ENCODE peak calls at places on chromosomes 12 and 14, in ten cellular contexts. R, P, W, D, O, H, L, I, J and Z are unnamed samples.

GRCh38 chr14:37223947-37224474 is 26.3 kb downstream of the MIPOL1 start:
- DNase-seq in R (no peak), P (peak; percentile 74), W (no peak), D (no peak), O (no peak), H (no peak), L (no peak), I (no peak), J (no peak), Z (no peak)

GRCh38 chr12:45898094-45898493 is 92.3 kb downstream of the SCAF11 start:
- DNase-seq in R (no peak), P (no peak), W (no peak), D (no peak), O (no peak), H (no peak), L (no peak), I (no peak), J (no peak), Z (no peak)

GRCh38 chr12:27331299-27331926 is 1.2 kb upstream of the BMAL2 start:
- DNase-seq in R (no peak), P (peak; percentile 99), W (no peak), D (peak; percentile 92), O (no peak), H (peak; percentile 96), L (peak; percentile 97), I (no peak), J (peak; percentile 98), Z (peak; percentile 96)

GRCh38 chr14:56159066-56159465 is 40.9 kb downstream of the PELI2 start:
- DNase-seq in R (no peak), P (peak; percentile 7), W (no peak), D (no peak), O (no peak), H (no peak), L (no peak), I (no peak), J (no peak), Z (no peak)

GRCh38 chr12:94622475-94622874 is 27.9 kb downstream of the TMCC3 start:
- DNase-seq in R (no peak), P (peak; percentile 80), W (no peak), D (peak; percentile 66), O (no peak), H (peak; percentile 61), L (peak; percentile 58), I (no peak), J (no peak), Z (peak; percentile 47)

GRCh38 chr12:750356-751191 is 1.8 kb upstream of the WNK1 start:
- DNase-seq in R (no peak), P (no peak), W (no peak), D (no peak), O (peak; percentile 35), H (no peak), L (no peak), I (no peak), J (no peak), Z (no peak)

GRCh38 chr14:24132061-24132685 is 1.7 kb downstream of the FITM1 start:
- DNase-seq in R (no peak), P (peak; percentile 75), W (no peak), D (no peak), O (no peak), H (no peak), L (no peak), I (no peak), J (no peak), Z (no peak)

GRCh38 chr14:87748558-87748957 is 244.4 kb downstream of the GALC start:
- DNase-seq in R (no peak), P (no peak), W (no peak), D (no peak), O (no peak), H (no peak), L (no peak), I (no peak), J (no peak), Z (no peak)

DNA sequence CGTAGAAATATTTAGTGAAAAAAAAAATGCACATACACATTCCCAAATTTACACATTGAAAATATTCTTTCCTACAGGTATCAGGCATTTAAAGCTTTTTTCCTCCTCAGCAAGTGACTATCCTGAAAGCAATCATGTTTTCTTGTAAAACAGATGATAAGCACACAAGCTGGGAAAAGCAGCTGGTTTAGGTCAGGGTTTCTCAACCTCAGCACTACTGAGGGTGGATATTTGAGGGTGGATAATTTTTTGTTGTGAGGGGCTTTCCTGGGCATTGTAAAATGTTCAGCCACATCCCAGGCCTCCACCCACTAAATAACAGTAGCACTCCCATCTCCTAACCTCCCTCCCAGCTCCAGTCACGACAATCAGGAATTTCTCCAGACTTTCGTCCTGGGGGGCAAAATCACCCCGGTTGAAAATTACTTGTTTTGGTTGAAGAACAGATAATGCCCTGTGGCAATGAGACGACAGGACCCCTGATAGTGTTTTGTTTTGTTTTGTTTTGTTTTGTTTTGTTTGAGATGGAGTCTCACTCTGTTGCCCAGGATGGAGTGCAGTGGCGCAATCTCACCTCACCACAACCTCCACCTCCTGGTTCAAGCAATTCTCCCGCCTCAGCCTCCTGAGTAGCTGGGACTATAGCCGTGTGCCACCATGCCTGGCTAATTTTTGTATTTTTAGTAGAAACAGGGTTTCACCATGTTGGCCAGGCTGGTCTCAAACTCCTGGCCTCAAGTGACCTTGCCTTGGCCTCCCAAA is 15.0 kb upstream of the NT5DC3 start:
- DNase-seq in R (no peak), P (no peak), W (no peak), D (no peak), O (no peak), H (peak; percentile 50), L (no peak), I (no peak), J (no peak), Z (no peak)
- TF ChIP-seq CTCF in R (no peak), P (no peak), W (no peak), D (no peak), O (no peak), H (no peak), L (no peak), I (no peak), J (no peak), Z (no peak)

GRCh38 chr14:99758121-99758871 is 34.9 kb upstream of the EML1 start:
- DNase-seq in R (no peak), P (peak; percentile 84), W (no peak), D (peak; percentile 85), O (no peak), H (peak; percentile 86), L (peak; percentile 97), I (peak; percentile 86), J (peak; percentile 96), Z (peak; percentile 60)

GRCh38 chr14:99756796-99757195 is 36.4 kb upstream of the EML1 start:
- DNase-seq in R (no peak), P (no peak), W (peak; percentile 49), D (no peak), O (no peak), H (no peak), L (peak; percentile 63), I (no peak), J (no peak), Z (no peak)

GRCh38 chr14:99755629-99756603 is 37.3 kb upstream of the EML1 start:
- DNase-seq in R (peak; percentile 92), P (peak; percentile 56), W (peak; percentile 74), D (peak; percentile 90), O (no peak), H (peak; percentile 95), L (peak; percentile 94), I (no peak), J (peak; percentile 95), Z (peak; percentile 87)

GRCh38 chr14:99758915-99759545 is 34.2 kb upstream of the EML1 start:
- DNase-seq in R (no peak), P (no peak), W (peak; percentile 23), D (no peak), O (no peak), H (no peak), L (no peak), I (no peak), J (no peak), Z (no peak)

DNA sequence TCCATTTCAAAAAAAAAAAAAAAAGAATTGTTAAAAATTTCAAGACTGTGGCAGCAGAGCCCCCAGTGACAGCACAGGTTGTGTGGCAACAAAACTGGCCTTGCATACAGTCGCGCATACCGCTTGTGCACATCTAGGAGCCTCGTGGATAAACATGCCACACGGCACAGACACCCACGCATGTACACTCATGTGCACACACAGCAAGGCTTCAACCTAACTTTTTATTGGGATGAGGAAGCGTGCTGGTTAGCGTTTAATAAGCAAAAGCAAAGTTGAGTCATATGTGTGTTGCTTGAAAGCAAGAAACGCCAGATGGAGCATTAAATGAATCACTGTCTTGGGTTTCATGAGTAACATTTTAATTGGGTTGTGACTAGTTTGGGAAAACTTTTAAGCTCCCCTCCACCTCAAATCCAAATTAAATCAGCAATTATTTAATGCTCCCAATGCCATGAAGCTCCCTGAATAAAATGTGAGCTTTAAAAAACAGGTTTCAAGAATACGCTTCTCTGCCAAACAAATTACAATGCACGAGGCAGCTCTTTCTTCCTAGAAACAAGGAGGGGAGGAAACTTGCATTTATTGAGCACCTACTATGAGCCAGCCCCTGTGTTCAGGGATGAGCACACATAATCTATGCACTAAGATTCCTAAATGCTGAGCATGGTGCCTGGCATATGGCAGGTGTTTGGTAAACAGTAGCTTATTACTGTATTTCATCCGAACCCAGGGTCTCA is 35.7 kb upstream of the EML1 start:
- DNase-seq in R (no peak), P (peak; percentile 95), W (peak; percentile 30), D (peak; percentile 90), O (no peak), H (peak; percentile 86), L (peak; percentile 99), I (no peak), J (peak; percentile 99), Z (peak; percentile 75)
- H3K4me3 ChIP-seq in R (no peak overlapping the region), P (no peak overlapping the region), W (no peak overlapping the region), D (no peak overlapping the region), O (no peak overlapping the region), H (no peak overlapping the region), L (no peak overlapping the region), I (no peak overlapping the region), J (no peak overlapping the region), Z (no peak overlapping the region)

DNA sequence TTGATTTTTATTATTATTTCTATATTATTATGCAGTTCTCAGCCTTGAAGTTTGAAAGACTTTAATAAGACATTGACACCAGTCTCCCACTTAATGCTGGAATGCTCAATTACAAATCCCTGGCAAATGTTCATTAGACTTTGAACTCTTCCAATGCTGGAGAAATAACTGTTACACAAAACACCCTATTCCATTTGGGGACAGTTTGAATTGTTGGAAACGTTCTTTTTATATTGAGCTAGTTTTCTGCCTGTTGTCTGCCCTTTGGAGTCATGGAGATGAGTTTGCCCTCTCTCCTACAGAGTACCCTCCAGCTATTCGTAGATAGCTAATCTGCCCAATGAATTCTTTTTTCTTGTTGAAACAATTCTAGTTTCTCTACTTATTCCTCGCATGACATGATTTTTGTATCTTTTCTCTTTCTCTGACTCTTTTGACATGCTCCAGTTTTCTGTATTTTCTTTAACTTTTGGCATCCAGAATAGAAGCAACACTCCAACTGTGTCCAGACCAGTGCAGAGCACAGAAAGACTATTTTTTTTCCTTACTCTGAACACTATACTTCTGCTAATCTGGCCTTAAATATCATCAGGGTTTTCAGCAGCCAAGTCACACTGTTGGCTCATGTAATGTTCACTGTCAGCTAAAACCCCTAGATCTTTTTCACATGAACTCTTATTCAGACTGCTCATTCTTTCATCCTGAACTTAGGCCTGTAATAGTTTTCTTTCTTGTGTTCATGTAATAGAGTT is 379.3 kb downstream of the RAD51B start:
- DNase-seq in R (no peak), P (no peak), W (no peak), D (peak; percentile 79), O (no peak), H (peak; percentile 72), L (no peak), I (no peak), J (no peak), Z (peak; percentile 55)
- TF ChIP-seq CTCF in R (no peak), P (no peak), W (no peak), D (no peak), O (no peak), H (no peak), L (no peak), I (no peak), J (no peak), Z (no peak)

GRCh38 chr12:4275869-4276253 is 2.3 kb downstream of the CCND2 start:
- DNase-seq in R (no peak), P (no peak), W (no peak), D (no peak), O (no peak), H (no peak), L (no peak), I (peak; percentile 77), J (no peak), Z (no peak)

GRCh38 chr12:4278582-4278939 is 5.0 kb downstream of the CCND2 start:
- DNase-seq in R (peak; percentile 73), P (no peak), W (peak; percentile 90), D (no peak), O (no peak), H (no peak), L (no peak), I (no peak), J (no peak), Z (no peak)

GRCh38 chr12:4276524-4277204 is 3.1 kb downstream of the CCND2 start:
- DNase-seq in R (peak; percentile 91), P (peak; percentile 76), W (peak; percentile 87), D (peak; percentile 90), O (peak; percentile 81), H (peak; percentile 93), L (peak; percentile 78), I (peak; percentile 98), J (peak; percentile 82), Z (peak; percentile 95)

GRCh38 chr12:4277856-4278581 is 4.5 kb downstream of the CCND2 start:
- DNase-seq in R (no peak), P (no peak), W (no peak), D (no peak), O (no peak), H (no peak), L (no peak), I (no peak), J (no peak), Z (no peak)

DNA sequence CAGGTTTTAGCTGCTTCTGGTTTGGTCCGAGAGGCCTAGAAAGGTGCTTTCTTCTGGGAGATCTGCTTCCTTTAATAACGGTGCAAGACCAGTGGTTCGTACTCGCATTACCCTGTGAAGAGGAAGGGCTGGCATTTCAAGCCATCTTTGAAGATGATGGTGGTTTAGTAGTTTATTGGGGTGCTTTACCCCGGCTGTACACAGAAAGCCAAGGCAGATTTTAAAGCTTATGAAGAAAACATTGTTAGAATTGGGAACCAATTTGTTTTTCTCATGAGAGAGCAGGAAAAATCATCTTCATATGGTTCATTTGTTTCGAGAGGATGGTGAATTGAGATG is 3.6 kb downstream of the CCND2 start:
- DNase-seq in R (no peak), P (no peak), W (no peak), D (no peak), O (no peak), H (no peak), L (no peak), I (no peak), J (no peak), Z (no peak)
- H3K4me3 ChIP-seq in R (peak overlapping the region; percentile 96), P (no peak overlapping the region), W (no peak overlapping the region), D (no peak overlapping the region), O (no peak overlapping the region), H (no peak overlapping the region), L (no peak overlapping the region), I (peak overlapping the region; percentile 8), J (no peak overlapping the region), Z (no peak overlapping the region)